ENCODE peak calls at places on chromosomes 13 and 19, in ten cellular contexts. S is heart left ventricle, C is ascending aorta, B is neural progenitor cell, P is PC-3, K is breast epithelium, Z is pancreas, T is GM23248, F is dorsolateral prefrontal cortex, U is fibroblast of lung. Y is an unnamed sample.

GRCh38 chr19:43780706-43781525 is at the start of gene KCNN4:
- DNase-seq in S (no peak), C (no peak), B (no peak), P (peak), K (no peak), Z (no peak), T (peak), F (no peak), U (peak), Y (peak)

GRCh38 chr13:84609716-84610115 is 727.4 kb upstream of the SLITRK1 start:
- DNase-seq in S (no peak), C (no peak), B (no peak), P (peak), K (no peak), Z (no peak), T (peak), F (no peak), U (peak), Y (no peak)

GRCh38 chr19:42764836-42765235 is 642 bp downstream of the PSG8 start:
- DNase-seq in S (no peak), C (no peak), B (no peak), P (no peak), K (no peak), Z (no peak), T (no peak), F (no peak), U (no peak), Y (no peak)

GRCh38 chr13:98206946-98207345 is 29.9 kb upstream of the RNF113B start:
- DNase-seq in S (no peak), C (no peak), B (no peak), P (no peak), K (no peak), Z (no peak), T (peak), F (no peak), U (peak), Y (peak)

GRCh38 chr13:44854264-44855060 is 134.8 kb downstream of the NUFIP1 start:
- DNase-seq in S (peak), C (no peak), B (peak), P (no peak), K (no peak), Z (no peak), T (no peak), F (no peak), U (no peak), Y (no peak)

GRCh38 chr19:7109678-7110289 is 40.3 kb downstream of the ZNF557 start:
- DNase-seq in S (no peak), C (no peak), B (peak), P (no peak), K (no peak), Z (no peak), T (peak), F (no peak), U (peak), Y (no peak)

GRCh38 chr13:47829684-47830083 is 171.4 kb downstream of the SUCLA2 start:
- DNase-seq in S (no peak), C (no peak), B (no peak), P (no peak), K (no peak), Z (no peak), T (peak), F (no peak), U (peak), Y (no peak)

GRCh38 chr13:39957868-39958676 is 302.6 kb downstream of the COG6 start:
- DNase-seq in S (no peak), C (no peak), B (no peak), P (no peak), K (no peak), Z (no peak), T (no peak), F (no peak), U (no peak), Y (no peak)

GRCh38 chr13:111152836-111153235 is 37.7 kb downstream of the ARHGEF7 start:
- DNase-seq in S (no peak), C (no peak), B (peak), P (no peak), K (no peak), Z (no peak), T (peak), F (no peak), U (peak), Y (no peak)

GRCh38 chr19:37893845-37894575 is 12.4 kb downstream of the WDR87 start:
- DNase-seq in S (no peak), C (no peak), B (no peak), P (no peak), K (no peak), Z (no peak), T (no peak), F (no peak), U (no peak), Y (no peak)

GRCh38 chr13:72886272-72887062 is 104.5 kb downstream of the PIBF1 start:
- DNase-seq in S (no peak), C (no peak), B (no peak), P (no peak), K (no peak), Z (no peak), T (peak), F (no peak), U (peak), Y (no peak)

GRCh38 chr19:28541029-28541428 is 671.9 kb downstream of the UQCRFS1 start:
- DNase-seq in S (no peak), C (no peak), B (no peak), P (no peak), K (no peak), Z (no peak), T (no peak), F (no peak), U (no peak), Y (no peak)

DNA sequence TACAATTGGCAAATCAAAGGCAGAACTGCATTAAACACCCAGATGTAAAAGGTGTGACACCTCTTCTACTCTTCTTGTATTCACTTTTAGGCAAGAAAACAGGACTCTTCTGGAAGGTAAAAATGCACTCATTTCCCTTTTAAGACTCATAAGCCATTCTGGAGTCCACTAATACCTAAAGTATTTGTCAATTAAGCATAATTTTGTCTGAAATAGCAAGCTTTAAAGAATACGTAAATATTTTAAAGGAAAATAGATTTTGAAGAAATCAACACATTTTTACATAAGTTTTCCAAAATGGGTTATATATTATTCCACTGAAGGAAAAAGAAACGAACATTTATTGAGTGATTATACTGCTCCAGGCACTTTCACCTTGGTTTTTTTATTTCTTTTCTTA is 661.7 kb upstream of the GPC6 start:
- DNase-seq in S (no peak), C (no peak), B (no peak), P (no peak), K (no peak), Z (no peak), T (no peak), F (no peak), U (no peak), Y (no peak)
- H3K27ac ChIP-seq in S (no peak), C (no peak), B (no peak), P (no peak), K (no peak), Z (no peak), T (no peak), F (no peak), U (no peak), Y (no peak)

DNA sequence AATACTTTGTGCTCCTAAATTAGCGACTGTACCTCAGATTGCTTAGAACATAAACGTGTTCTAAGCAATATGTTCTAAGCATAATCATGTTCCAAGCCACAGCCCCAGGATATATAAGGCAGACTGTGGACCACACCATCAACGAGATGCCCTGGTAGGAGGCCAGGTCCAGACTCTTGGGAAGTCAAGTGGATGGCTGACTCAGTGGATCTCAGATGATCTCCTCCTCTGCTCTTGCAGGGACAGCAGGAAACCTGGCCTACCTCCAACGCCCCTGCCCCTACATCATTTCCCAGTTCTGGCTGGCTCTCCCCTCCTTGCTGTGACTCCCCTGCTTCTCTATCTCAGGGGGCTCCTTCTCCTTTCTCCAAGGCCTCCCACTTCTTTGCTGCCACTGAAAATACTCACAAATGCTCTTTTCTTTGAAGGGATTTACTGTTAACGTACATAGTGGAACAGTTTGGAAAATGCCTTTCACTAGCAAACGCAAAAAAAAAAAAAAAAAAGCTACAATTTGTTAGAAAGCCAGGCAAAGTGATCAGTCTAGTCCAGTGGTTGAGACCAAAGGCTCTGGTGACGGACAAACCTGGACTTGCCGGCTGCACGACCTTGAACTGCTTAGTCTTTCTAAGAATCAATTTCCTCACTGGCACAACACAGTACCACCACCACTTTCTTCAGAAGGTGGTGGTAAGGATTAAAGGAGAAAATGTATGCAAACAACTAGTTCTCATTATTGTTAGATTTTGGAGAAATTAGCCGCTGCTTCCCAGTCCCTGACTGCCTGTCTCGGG is 3.0 kb downstream of the TMTC4 start:
- DNase-seq in S (no peak), C (no peak), B (no peak), P (no peak), K (no peak), Z (no peak), T (no peak), F (no peak), U (peak), Y (no peak)
- H3K4me3 ChIP-seq in S (no peak), C (no peak), B (no peak), P (no peak), K (no peak), Z (no peak), T (no peak), F (no peak), U (no peak), Y (no peak)

GRCh38 chr19:55667958-55668357 is 7.1 kb upstream of the EPN1 start:
- DNase-seq in S (no peak), C (no peak), B (no peak), P (peak), K (no peak), Z (no peak), T (no peak), F (no peak), U (no peak), Y (no peak)
- H3K27ac ChIP-seq in S (no peak), C (no peak), B (no peak), P (no peak), K (no peak), Z (no peak), T (no peak), F (no peak), U (no peak), Y (no peak)

DNA sequence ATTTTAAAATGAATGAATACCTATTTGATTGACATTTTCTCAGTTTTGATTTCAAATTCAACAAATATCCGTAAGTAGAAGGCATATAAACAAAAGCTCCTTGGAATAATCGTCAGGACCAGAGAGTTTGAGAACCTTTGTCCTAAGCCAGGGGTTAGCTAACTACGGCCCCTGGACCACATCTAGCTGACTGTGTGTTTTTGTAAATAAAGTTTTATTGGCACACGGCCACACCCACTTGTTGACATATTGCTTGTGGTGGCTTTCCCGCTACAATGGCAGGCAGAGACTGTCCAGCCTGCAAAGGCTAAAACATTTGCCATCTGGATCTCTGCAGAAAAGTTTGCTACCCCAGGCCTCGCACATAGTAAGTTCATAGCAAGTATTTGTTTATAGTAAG is 83.4 kb downstream of the GNG7 start:
- DNase-seq in S (no peak), C (no peak), B (no peak), P (peak), K (no peak), Z (no peak), T (no peak), F (no peak), U (no peak), Y (no peak)
- H3K4me3 ChIP-seq in S (no peak), C (no peak), B (no peak), P (no peak), K (no peak), Z (no peak), T (no peak), F (no peak), U (no peak), Y (no peak)

DNA sequence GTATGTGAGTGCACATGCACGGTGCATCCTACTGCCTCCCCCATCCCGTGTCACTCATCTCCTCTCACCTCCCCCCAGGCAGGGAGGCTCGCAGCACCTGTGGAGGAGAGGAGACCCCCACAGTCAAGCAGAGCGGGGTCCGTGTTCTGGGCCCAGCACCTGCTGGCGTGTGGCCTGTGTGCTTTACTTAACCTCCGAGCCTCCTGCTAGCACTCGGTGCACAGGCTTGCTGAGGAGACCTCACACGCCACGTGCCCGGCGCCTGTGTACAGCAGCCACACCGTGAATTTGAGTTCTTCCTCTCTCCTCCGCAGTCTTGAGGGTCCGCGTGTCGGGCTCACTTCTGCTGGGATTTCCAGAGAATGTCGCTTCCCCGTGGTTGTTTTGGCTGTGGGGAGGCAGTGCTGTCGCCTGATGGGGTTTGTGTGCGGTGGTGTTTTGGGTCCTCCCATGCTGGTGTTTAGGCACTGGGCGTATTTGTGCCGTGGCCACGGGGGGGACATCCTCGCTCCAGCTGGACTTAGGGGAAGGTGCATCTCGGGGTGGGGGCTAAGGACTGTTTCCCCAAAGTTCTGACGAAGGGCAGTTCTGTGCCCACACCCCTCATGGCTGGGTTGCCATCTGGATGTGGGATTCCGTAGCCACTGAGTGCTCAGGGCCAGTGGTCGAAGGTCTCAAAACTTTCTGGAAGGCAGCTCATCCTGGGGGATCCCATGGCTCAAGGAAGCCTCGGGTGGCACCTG is 34.8 kb upstream of the TMEM255B start:
- DNase-seq in S (no peak), C (no peak), B (no peak), P (no peak), K (no peak), Z (peak), T (no peak), F (no peak), U (no peak), Y (no peak)
- H3K27ac ChIP-seq in S (peak), C (peak), B (no peak), P (no peak), K (no peak), Z (no peak), T (no peak), F (peak), U (no peak), Y (no peak)

GRCh38 chr19:40257096-40257517 is 28.0 kb downstream of the AKT2 start:
- DNase-seq in S (peak), C (no peak), B (no peak), P (peak), K (no peak), Z (no peak), T (no peak), F (no peak), U (no peak), Y (no peak)
- H3K4me3 ChIP-seq in S (no peak), C (no peak), B (no peak), P (no peak), K (no peak), Z (no peak), T (no peak), F (no peak), U (no peak), Y (no peak)

DNA sequence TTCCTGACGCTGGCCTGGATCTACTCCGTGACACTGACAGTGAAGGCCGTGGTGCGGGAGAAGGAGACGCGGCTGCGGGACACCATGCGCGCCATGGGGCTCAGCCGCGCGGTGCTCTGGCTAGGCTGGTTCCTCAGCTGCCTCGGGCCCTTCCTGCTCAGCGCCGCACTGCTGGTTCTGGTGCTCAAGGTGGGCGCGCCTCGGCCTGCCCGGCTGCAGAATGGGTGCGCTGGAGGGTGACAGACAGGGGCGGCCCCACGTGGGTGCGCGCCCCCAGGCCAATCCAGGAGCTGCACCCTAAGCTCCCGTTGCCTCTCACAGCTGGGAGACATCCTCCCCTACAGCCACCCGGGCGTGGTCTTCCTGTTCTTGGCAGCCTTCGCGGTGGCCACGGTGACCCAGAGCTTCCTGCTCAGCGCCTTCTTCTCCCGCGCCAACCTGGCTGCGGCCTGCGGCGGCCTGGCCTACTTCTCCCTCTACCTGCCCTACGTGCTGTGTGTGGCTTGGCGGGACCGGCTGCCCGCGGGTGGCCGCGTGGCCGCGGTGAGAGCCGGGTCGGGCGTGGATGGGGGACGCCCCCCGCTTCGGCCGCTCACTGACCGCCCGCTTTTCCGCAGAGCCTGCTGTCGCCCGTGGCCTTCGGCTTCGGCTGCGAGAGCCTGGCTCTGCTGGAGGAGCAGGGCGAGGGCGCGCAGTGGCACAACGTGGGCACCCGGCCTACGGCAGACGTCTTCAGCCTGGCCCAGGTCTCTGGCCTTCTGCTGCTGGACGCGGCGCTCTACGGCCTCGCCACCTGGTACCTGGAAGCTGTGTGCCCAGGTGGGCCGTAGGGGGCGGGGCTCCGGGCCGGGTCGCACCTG is 7.2 kb downstream of the ABCA7 start:
- DNase-seq in S (no peak), C (no peak), B (no peak), P (no peak), K (no peak), Z (no peak), T (no peak), F (no peak), U (no peak), Y (no peak)
- H3K27ac ChIP-seq in S (no peak), C (no peak), B (no peak), P (no peak), K (no peak), Z (no peak), T (no peak), F (no peak), U (no peak), Y (no peak)

DNA sequence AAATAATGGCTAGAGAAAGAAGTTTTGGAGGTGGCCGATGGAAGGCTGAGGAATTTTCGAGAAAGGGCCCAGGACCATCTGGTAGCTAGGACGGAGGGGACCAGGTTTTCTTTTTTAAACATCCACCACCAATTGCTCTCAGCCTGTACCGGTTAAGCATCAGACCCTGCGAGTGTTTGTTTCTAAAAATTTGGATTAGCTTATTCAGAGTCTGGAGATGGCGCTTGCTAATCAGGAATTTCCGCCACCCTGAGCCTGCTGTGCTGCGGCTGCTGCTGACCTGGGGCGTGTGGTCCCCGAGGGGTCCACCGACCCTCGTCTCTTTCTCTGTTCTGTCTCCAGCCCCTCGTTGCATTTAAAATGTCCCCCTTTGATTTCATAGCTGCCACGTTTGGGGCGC is 2.0 kb downstream of the UHRF1 start:
- DNase-seq in S (no peak), C (no peak), B (peak), P (peak), K (no peak), Z (no peak), T (peak), F (no peak), U (peak), Y (no peak)
- H3K4me3 ChIP-seq in S (peak), C (peak), B (peak), P (peak), K (peak), Z (peak), T (peak), F (peak), U (peak), Y (peak)

DNA sequence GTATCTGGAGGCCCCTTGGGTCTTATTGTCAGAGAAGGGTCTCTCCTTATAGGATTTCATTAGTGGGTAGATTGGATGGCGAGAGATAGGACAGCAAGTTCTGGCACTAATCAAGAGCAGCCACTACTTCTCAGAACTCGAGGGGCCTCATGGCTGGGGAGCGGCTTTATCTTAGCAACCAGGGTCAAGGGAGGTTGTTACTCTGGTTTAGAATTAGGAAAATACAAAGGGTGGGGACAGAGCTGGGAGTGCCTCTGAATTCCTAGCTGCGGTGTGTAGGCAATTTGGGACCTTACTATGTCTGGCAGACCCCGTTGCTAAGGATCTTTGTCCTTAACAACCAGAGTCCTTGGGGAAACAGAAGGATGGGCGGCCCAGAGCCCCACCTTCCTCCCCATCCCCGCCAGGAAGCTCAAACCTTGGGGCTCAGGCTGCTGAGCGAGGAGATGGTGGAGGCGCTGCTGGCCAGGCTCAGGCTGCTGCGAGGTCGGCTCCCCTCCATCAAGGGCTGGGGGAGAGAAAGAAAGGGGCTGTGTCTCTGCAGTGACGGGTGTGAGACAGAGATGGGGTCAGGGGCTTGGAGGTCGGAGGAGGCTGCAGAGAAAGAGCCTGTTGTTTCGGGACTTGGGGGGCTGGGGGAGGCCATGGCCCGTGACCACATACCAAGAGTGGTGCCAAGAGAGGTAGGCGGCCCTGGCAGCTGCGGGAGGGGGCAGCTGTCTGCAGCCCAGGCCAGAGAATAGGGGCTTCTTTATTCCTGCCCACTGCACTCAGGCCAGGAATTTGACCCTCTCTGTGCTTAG is 1.1 kb downstream of the PLEKHA4 start:
- DNase-seq in S (no peak), C (no peak), B (no peak), P (no peak), K (no peak), Z (no peak), T (peak), F (no peak), U (no peak), Y (no peak)
- H3K27ac ChIP-seq in S (peak), C (peak), B (no peak), P (no peak), K (peak), Z (no peak), T (peak), F (no peak), U (peak), Y (peak)